ENCODE peak calls at places on chromosomes 6 and 20, in ten cellular contexts. Q is K562, R is ascending aorta, K is body of pancreas, Y is suprapubic skin, P is esophagus squamous epithelium, J is bronchial epithelial cell, G is psoas muscle, W is MM.1S, M is cardiac muscle cell. Z is an unnamed sample.

GRCh38 chr20:8330785-8331699 is 199.0 kb downstream of the PLCB1 start:
- DNase-seq in Y (no peak), P (no peak), G (no peak), M (peak; percentile 42), R (no peak), K (no peak), Q (no peak), J (peak; percentile 1), W (no peak), Z (peak; percentile 72)

GRCh38 chr6:21340563-21340962 is 253.0 kb upstream of the SOX4 start:
- DNase-seq in G (no peak), M (peak; percentile 18), R (no peak), P (no peak), K (no peak), J (peak; percentile 12), Y (no peak), W (no peak), Q (no peak), Z (no peak)

GRCh38 chr20:63737940-63738686 is 1.5 kb upstream of the SLC2A4RG start:
- DNase-seq in M (no peak), K (no peak), P (no peak), Y (peak; percentile 79), Q (no peak), J (no peak), G (no peak), W (peak; percentile 77), R (no peak), Z (no peak)

GRCh38 chr6:39758905-39759605 is 33.1 kb upstream of the DAAM2 start:
- DNase-seq in Y (no peak), M (no peak), Q (no peak), W (no peak), K (no peak), G (no peak), P (no peak), J (peak; percentile 1), R (no peak), Z (no peak)

GRCh38 chr6:28807682-28808280 is 116.0 kb downstream of the TRIM27 start:
- DNase-seq in P (no peak), G (no peak), Q (peak; percentile 95), M (peak; percentile 48), Y (no peak), W (no peak), J (peak; percentile 59), K (no peak), R (no peak), Z (no peak)

GRCh38 chr20:5504061-5504739 is 187.4 kb upstream of the PROKR2 start:
- DNase-seq in R (no peak), J (no peak), W (no peak), Q (peak; percentile 18), P (no peak), G (peak; percentile 61), M (peak; percentile 60), K (peak; percentile 63), Y (peak; percentile 87), Z (no peak)

GRCh38 chr20:24095753-24096152 is 107.2 kb upstream of the GGTLC1 start:
- DNase-seq in G (no peak), P (no peak), J (peak; percentile 94), Y (no peak), Q (no peak), W (no peak), R (no peak), K (peak; percentile 29), M (no peak), Z (peak; percentile 59)

GRCh38 chr6:144583614-144583954 is 298.4 kb downstream of the UTRN start:
- DNase-seq in M (no peak), G (no peak), Y (no peak), J (no peak), W (no peak), P (no peak), R (no peak), K (no peak), Q (no peak), Z (no peak)

GRCh38 chr6:2876210-2877056 is 26.7 kb downstream of the SERPINB9 start:
- DNase-seq in J (peak; percentile 85), W (no peak), M (peak; percentile 95), R (no peak), G (peak; percentile 71), K (peak; percentile 57), Y (no peak), Q (no peak), P (no peak), Z (peak; percentile 88)

GRCh38 chr6:166194885-166195860 is 27.5 kb upstream of the TBXT start:
- DNase-seq in Y (no peak), Q (no peak), K (no peak), P (no peak), W (no peak), G (no peak), R (no peak), J (no peak), M (no peak), Z (no peak)
- H3K36me3 ChIP-seq in Y (no peaks in the 10 kb centered on the region), Q (no peaks in the 10 kb centered on the region), K (no peaks in the 10 kb centered on the region), P (no peaks in the 10 kb centered on the region), W (no peaks in the 10 kb centered on the region), G (no peaks in the 10 kb centered on the region), R (no peaks in the 10 kb centered on the region), J (no peaks in the 10 kb centered on the region), M (no peaks in the 10 kb centered on the region), Z (no peaks in the 10 kb centered on the region)

DNA sequence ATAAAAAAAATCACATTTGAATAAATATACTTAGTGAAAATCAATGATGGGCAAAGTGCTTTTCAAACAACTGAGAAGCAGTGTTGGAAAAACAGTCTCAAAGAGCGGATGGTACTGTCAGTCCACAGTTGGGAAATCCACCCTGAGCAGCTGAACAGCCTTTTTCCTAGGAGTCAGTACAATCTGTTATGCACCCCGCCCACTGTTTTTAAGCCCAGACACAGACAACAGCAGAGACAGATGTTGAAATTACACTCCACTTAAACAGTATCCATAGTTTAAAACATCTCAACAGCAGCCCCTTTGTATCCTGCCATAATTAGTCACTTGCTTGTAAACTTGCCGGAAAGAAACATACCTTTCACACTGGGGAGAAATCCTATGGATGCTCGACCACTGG is 372 bp downstream of the KIAA0408 start:
- DNase-seq in J (no peak), Q (no peak), M (peak; percentile 84), Y (peak; percentile 79), P (no peak), R (no peak), W (no peak), K (no peak), G (peak; percentile 34), Z (no peak)
- H3K4me3 ChIP-seq in J (no peak overlapping the region), Q (no peak overlapping the region), M (no peak overlapping the region), Y (peak overlapping the region; percentile 26), P (peak overlapping the region; percentile 60), R (peak overlapping the region; percentile 40), W (no peak overlapping the region), K (no peak overlapping the region), G (peak overlapping the region; percentile 79), Z (no peak overlapping the region)

DNA sequence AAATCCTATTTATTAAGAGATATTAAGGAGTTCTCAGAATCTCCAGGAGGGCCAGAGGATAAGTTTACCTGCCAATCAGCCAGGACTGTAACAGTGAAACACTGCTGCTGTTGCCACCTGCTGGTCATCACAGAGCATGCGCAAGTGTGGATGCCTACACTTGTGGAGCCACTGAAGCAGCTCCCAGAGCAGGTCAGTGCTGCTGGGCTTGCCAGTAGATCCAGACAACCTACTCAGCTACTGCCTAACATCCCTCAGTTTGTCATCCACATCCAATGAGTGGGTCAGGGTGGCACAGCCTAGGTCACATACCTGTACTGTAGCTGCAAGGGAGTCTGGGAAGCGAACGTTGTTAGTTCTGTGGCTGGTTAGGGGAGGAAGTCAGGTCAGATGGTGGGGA is 18.3 kb upstream of the NHSL1 start:
- DNase-seq in W (peak; percentile 79), R (no peak), M (peak; percentile 58), K (peak; percentile 46), P (no peak), J (peak; percentile 63), Q (peak; percentile 25), G (no peak), Y (no peak), Z (no peak)
- TF ChIP-seq CTCF in W (peak; percentile 82), R (peak; percentile 54), M (peak; percentile 69), K (peak; percentile 43), P (peak; percentile 20), J (peak; percentile 82), Q (peak; percentile 61), G (peak; percentile 41), Y (peak; percentile 57), Z (peak; percentile 58)

DNA sequence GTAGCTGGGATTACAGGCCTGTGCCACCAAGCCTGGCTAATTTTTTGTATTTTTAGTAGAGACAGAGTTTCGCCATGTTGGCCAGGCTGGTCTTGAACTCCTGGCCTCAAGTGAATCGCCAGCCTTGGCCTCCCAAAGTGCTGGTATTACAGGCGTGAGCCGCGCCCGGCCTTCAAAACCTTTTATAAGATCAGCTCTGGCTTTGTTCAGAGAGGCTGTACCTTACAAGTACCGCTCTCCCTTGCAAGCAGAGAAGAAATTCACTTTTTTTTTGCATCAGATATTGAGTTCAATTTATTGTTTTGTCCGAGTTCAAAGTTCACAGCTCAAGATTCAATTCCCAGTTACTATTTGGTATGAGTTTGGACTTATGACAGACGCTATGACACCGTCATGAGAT is 1.9 kb upstream of the DNAAF9 start:
- DNase-seq in J (no peak), W (no peak), Y (no peak), K (no peak), M (no peak), Q (no peak), G (no peak), R (no peak), P (no peak), Z (no peak)
- H3K36me3 ChIP-seq in J (no peaks in the 10 kb centered on the region), W (no peaks in the 10 kb centered on the region), Y (no peaks in the 10 kb centered on the region), K (no peaks in the 10 kb centered on the region), M (no peaks in the 10 kb centered on the region), Q (no peaks in the 10 kb centered on the region), G (no peaks in the 10 kb centered on the region), R (no peaks in the 10 kb centered on the region), P (no peaks in the 10 kb centered on the region), Z (no peaks in the 10 kb centered on the region)

DNA sequence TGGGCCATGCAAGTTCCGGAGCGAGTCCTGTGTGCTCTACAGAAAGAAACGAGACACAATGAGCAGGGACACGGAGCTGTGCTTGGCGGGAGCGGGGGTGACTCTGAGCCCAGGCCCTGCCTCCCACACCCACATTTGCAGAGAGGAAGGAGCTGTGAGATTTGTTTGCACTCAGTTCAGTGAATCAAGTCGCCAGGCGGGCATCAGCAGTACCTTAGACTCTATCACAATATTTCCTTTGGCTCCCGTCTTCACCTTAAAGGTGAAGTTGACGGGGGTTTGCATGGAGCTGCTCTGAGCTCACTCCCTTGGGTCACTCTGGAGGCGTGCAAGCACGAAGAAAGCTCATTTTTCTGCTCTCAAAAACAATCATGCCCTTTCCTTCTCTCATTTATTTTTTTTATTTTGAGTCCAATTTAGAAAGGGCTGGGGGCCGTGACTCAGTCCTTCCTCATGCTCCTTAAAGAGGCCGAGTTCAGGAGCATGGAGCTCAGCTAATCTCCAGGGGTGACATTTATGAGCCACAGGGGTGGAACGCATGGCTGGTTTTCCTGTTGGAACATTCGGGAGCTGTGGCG is 188.2 kb downstream of the NFATC2 start:
- DNase-seq in R (no peak), G (no peak), Y (no peak), M (peak; percentile 19), Q (no peak), P (no peak), K (no peak), W (no peak), J (no peak), Z (no peak)
- H3K4me3 ChIP-seq in R (no peak overlapping the region), G (no peak overlapping the region), Y (no peak overlapping the region), M (no peak overlapping the region), Q (no peak overlapping the region), P (no peak overlapping the region), K (no peak overlapping the region), W (no peak overlapping the region), J (no peak overlapping the region), Z (no peak overlapping the region)

DNA sequence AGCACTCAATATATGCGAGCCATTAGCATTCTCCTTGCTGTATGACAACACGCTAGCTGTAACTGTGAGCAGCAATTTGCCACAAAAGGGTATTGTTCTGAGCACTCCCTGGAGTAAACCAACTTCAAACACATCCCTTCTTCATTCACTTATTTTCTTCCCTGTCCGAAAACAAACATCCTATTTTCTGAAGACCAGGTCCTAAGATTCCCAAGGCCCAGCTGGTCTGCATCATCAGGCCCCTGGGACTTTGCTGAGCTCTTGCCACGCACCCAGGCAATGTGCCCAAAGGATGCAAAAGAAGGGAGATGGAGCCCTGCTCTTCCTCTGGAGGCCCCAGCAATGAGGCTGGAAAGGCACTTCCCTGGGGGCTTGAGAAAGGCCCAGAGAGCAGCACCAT is 118.1 kb downstream of the PREX1 start:
- DNase-seq in Y (no peak), Q (no peak), W (no peak), R (no peak), J (no peak), K (no peak), G (no peak), M (peak; percentile 59), P (no peak), Z (no peak)
- TF ChIP-seq CTCF in Y (no peak), Q (no peak), W (no peak), R (no peak), J (no peak), K (no peak), G (no peak), M (no peak), P (no peak), Z (no peak)